ENCODE peak calls at places on chromosomes 11 and 22, in four cellular contexts. One of them, this sample, is unnamed.

GRCh38 chr11:1401656-1402221 is 12.0 kb downstream of the BRSK2 start:
- DNase-seq in A549: no peak
- DNase-seq in K562: peak; percentile 83
- DNase-seq in GM12878: no peak
- DNase-seq in this sample: peak; percentile 48

GRCh38 chr11:47915407-47916137 is 64.8 kb upstream of the PTPRJ start:
- DNase-seq in K562: no peak
- DNase-seq in A549: no peak
- DNase-seq in GM12878: no peak
- DNase-seq in this sample: no peak

GRCh38 chr11:130789241-130789640 is 127.0 kb downstream of the SNX19 start:
- DNase-seq in A549: no peak
- DNase-seq in K562: no peak
- DNase-seq in GM12878: no peak
- DNase-seq in this sample: no peak

GRCh38 chr11:116730568-116730967 is 42.2 kb downstream of the BUD13 start:
- DNase-seq in K562: no peak
- DNase-seq in GM12878: no peak
- DNase-seq in A549: no peak
- DNase-seq in this sample: no peak

GRCh38 chr11:57191308-57191707 is 9.6 kb downstream of the LRRC55 start:
- DNase-seq in GM12878: no peak
- DNase-seq in A549: no peak
- DNase-seq in K562: no peak
- DNase-seq in this sample: no peak

GRCh38 chr11:47340980-47341775 is 11.3 kb downstream of the MYBPC3 start:
- DNase-seq in GM12878: no peak
- DNase-seq in K562: no peak
- DNase-seq in A549: no peak
- DNase-seq in this sample: no peak

GRCh38 chr11:10405858-10406592 is 49.0 kb upstream of the AMPD3 start:
- DNase-seq in A549: peak; percentile 78
- DNase-seq in K562: peak; percentile 79
- DNase-seq in GM12878: peak; percentile 4
- DNase-seq in this sample: peak; percentile 92

GRCh38 chr11:120527111-120527748 is 15.7 kb downstream of the GRIK4 start:
- DNase-seq in GM12878: no peak
- DNase-seq in A549: no peak
- DNase-seq in K562: no peak
- DNase-seq in this sample: peak; percentile 57

GRCh38 chr11:64759722-64760719 is at the start of gene PYGM:
- DNase-seq in GM12878: no peak
- DNase-seq in K562: peak; percentile 36
- DNase-seq in A549: no peak
- DNase-seq in this sample: no peak

GRCh38 chr11:79119491-79120284 is 321.1 kb downstream of the TENM4 start:
- DNase-seq in A549: no peak
- DNase-seq in GM12878: no peak
- DNase-seq in K562: no peak
- DNase-seq in this sample: no peak

GRCh38 chr11:12914401-12914912 is 94.7 kb upstream of the RASSF10 start:
- DNase-seq in K562: peak; percentile 48
- DNase-seq in GM12878: no peak
- DNase-seq in A549: peak; percentile 63
- DNase-seq in this sample: peak; percentile 33

GRCh38 chr11:78291754-78292108 is 103.0 kb downstream of the USP35 start:
- DNase-seq in K562: no peak
- DNase-seq in A549: no peak
- DNase-seq in GM12878: no peak
- DNase-seq in this sample: no peak

GRCh38 chr11:78420796-78421209 is 3.2 kb upstream of the GAB2 start:
- DNase-seq in A549: no peak
- DNase-seq in K562: no peak
- DNase-seq in GM12878: no peak
- DNase-seq in this sample: peak; percentile 85

GRCh38 chr11:86865436-86865835 is 65.1 kb downstream of the PRSS23 start:
- DNase-seq in K562: no peak
- DNase-seq in A549: no peak
- DNase-seq in GM12878: no peak
- DNase-seq in this sample: no peak
- TF ChIP-seq ELK1 in K562: no peak
- TF ChIP-seq ELK1 in A549: no peak
- TF ChIP-seq ELK1 in GM12878: no peak
- TF ChIP-seq ELK1 in this sample: no peak

GRCh38 chr11:110903830-110904229 is 191.6 kb upstream of the ARHGAP20 start:
- DNase-seq in A549: no peak
- DNase-seq in GM12878: no peak
- DNase-seq in K562: no peak
- DNase-seq in this sample: peak; percentile 75
- TF ChIP-seq RFX5 in A549: no peak
- TF ChIP-seq RFX5 in GM12878: no peak
- TF ChIP-seq RFX5 in K562: no peak
- TF ChIP-seq RFX5 in this sample: no peak

GRCh38 chr11:68685656-68686380 is 1.5 kb downstream of the GAL start:
- DNase-seq in A549: no peak
- DNase-seq in GM12878: no peak
- DNase-seq in K562: peak; percentile 18
- DNase-seq in this sample: no peak

GRCh38 chr11:68683952-68684384 is 376 bp upstream of the GAL start:
- DNase-seq in A549: no peak
- DNase-seq in GM12878: no peak
- DNase-seq in K562: no peak
- DNase-seq in this sample: no peak

GRCh38 chr11:68683086-68683951 is 1.0 kb upstream of the GAL start:
- DNase-seq in K562: peak; percentile 8
- DNase-seq in GM12878: no peak
- DNase-seq in A549: no peak
- DNase-seq in this sample: no peak

GRCh38 chr11:68686486-68686885 is 2.1 kb downstream of the GAL start:
- DNase-seq in K562: no peak
- DNase-seq in A549: no peak
- DNase-seq in GM12878: no peak
- DNase-seq in this sample: no peak

DNA sequence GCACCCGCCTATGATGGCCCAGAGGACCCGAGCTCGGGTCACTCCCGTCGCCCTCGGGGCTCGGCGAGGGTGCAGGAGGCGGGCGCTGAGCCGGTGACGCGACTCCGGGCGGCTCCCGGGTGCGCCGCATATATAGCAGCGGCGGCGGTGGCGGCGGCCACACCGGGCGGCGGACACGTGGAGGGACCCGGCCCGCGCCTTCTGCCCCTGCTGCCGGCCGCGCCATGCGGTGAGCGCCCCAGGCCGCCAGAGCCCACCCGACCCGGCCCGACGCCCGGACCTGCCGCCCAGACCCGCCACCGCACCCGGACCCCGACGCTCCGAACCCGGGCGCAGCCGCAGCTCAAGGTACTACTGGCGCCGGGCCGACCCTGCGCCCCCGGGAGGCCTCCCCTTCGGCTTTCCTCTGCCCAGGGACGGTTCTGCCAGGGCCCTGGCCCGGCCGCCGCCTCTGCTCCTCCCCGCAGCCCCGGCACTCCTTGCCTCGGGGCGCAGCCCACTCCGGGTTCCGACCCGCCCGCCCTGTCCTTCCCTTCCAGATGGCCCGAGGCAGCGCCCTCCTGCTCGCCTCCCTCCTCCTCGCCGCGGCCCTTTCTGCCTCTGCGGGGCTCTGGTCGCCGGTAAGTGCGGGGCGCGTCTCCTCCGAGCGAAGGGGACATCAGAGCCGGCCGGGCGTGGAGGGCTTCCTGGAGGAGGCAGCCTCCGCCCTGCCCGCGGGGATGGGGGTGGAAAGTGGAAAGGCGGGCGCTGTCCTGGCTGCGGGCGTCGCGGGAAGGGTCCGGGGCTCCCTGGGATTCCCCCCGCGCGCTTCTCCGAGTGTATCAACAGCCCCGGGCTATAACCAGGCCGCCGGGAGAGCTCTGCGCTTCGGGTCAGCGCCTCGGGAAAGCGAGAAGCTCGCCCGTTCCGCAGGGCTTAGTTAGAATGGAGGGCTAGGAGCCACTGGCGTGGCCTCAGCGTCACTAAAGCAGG is at the start of gene GAL:
- DNase-seq in K562: peak; percentile 82
- DNase-seq in A549: no peak
- DNase-seq in GM12878: no peak
- DNase-seq in this sample: no peak
- TF ChIP-seq ELK1 in K562: no peak
- TF ChIP-seq ELK1 in A549: no peak
- TF ChIP-seq ELK1 in GM12878: no peak
- TF ChIP-seq ELK1 in this sample: no peak

GRCh38 chr11:65883786-65884715 is 4.2 kb downstream of the FIBP start:
- DNase-seq in K562: no peak
- DNase-seq in GM12878: no peak
- DNase-seq in A549: no peak
- DNase-seq in this sample: no peak

GRCh38 chr11:65883058-65883761 is 3.6 kb downstream of the CTSW start:
- DNase-seq in GM12878: no peak
- DNase-seq in K562: no peak
- DNase-seq in A549: no peak
- DNase-seq in this sample: no peak

GRCh38 chr11:65880844-65881421 is 1.3 kb downstream of the CTSW start:
- DNase-seq in A549: no peak
- DNase-seq in K562: no peak
- DNase-seq in GM12878: no peak
- DNase-seq in this sample: no peak

GRCh38 chr11:65884716-65885092 is 3.6 kb downstream of the FIBP start:
- DNase-seq in K562: peak; percentile 78
- DNase-seq in A549: peak; percentile 93
- DNase-seq in GM12878: no peak
- DNase-seq in this sample: peak; percentile 65

GRCh38 chr11:65882191-65883057 is 2.8 kb downstream of the CTSW start:
- DNase-seq in GM12878: no peak
- DNase-seq in K562: no peak
- DNase-seq in A549: no peak
- DNase-seq in this sample: no peak
- TF ChIP-seq RFX5 in GM12878: no peak
- TF ChIP-seq RFX5 in K562: no peak
- TF ChIP-seq RFX5 in A549: no peak
- TF ChIP-seq RFX5 in this sample: no peak

GRCh38 chr22:28955817-28956216 is 72.4 kb downstream of the ZNRF3 start:
- DNase-seq in K562: no peak
- DNase-seq in A549: no peak
- DNase-seq in GM12878: peak; percentile 60
- DNase-seq in this sample: no peak
- TF ChIP-seq ELK1 in K562: no peak
- TF ChIP-seq ELK1 in A549: no peak
- TF ChIP-seq ELK1 in GM12878: no peak
- TF ChIP-seq ELK1 in this sample: no peak

This sample was measured in IMR-90.